ENCODE peak calls at places on chromosomes 3 and 15, in six cellular contexts. S is brain microvascular endothelial cell; O is H54; R is stimulated activated CD4-positive, alpha-beta T cell treated with anti-CD3 and anti-CD28 coated beads, Interleukin-4, amount 100 ng/mL, for 48 hours; N is RWPE1; K is endothelial cell of umbilical vein. G is an unnamed sample.

GRCh38 chr3:157865449-157865862 is 240.8 kb downstream of the SHOX2 start:
- DNase-seq in S (no peak), O (peak), R (peak), N (peak), K (peak), G (no peak)

GRCh38 chr15:86432861-86433260 is 353.2 kb downstream of the AGBL1 start:
- DNase-seq in S (no peak), O (no peak), R (no peak), N (peak), K (no peak), G (no peak)

GRCh38 chr15:94164202-94164807 is 67.1 kb upstream of the MCTP2 start:
- DNase-seq in S (peak), O (peak), R (peak), N (peak), K (peak), G (peak)

GRCh38 chr15:51622269-51623180 is at the start of gene DMXL2:
- DNase-seq in S (peak), O (peak), R (peak), N (peak), K (peak), G (no peak)

GRCh38 chr15:38482572-38482971 is 28.6 kb downstream of the FAM98B start:
- DNase-seq in S (no peak), O (no peak), R (no peak), N (no peak), K (no peak), G (no peak)

GRCh38 chr3:28308196-28308595 is 40.3 kb upstream of the ZCWPW2 start:
- DNase-seq in S (no peak), O (no peak), R (no peak), N (no peak), K (no peak), G (no peak)

GRCh38 chr3:149783576-149783975 is 8.8 kb downstream of the ANKUB1 start:
- DNase-seq in S (no peak), O (no peak), R (no peak), N (peak), K (peak), G (peak)

GRCh38 chr3:69082805-69083204 is 1.9 kb upstream of the ARL6IP5 start:
- DNase-seq in S (peak), O (no peak), R (peak), N (peak), K (peak), G (no peak)

GRCh38 chr3:160935413-160936095 is 169.6 kb downstream of the B3GALNT1 start:
- DNase-seq in S (no peak), O (no peak), R (no peak), N (no peak), K (no peak), G (no peak)

GRCh38 chr3:194738254-194739093 is 52.8 kb downstream of the FAM43A start:
- DNase-seq in S (peak), O (peak), R (no peak), N (no peak), K (peak), G (no peak)

GRCh38 chr3:96813134-96813819 is 1.1 kb upstream of the EPHA6 start:
- DNase-seq in S (peak), O (peak), R (peak), N (peak), K (peak), G (no peak)